ENCODE peak calls at places on chromosomes 2 and 18, in seven cellular contexts. One of them, this sample, is unnamed.
A peak's percentile ranks its signal among the peaks of the same experiment; 100 is the strongest.

GRCh38 chr2:23385351-23385747 is 370 bp downstream of the KLHL29 start:
- DNase-seq in NCI-H1417 treated with DMSO at 0.1 percent for 48 hours: no peak
- DNase-seq in NCI-H2029: no peak
- DNase-seq in substantia nigra: no peak
- DNase-seq in Right ventricle myocardium superior: peak; percentile 48
- DNase-seq in stimulated activated CD8-positive, alpha-beta memory T cell treated with anti-CD3 and anti-CD28 coated beads, Interleukin-7, amount 100 ng/mL, for 4 hours: no peak
- DNase-seq in GM12891: peak; percentile 41
- DNase-seq in this sample: no peak

GRCh38 chr2:11121099-11121822 is 34.0 kb upstream of the SLC66A3 start:
- DNase-seq in Right ventricle myocardium superior: no peak
- DNase-seq in NCI-H2029: no peak
- DNase-seq in NCI-H1417 treated with DMSO at 0.1 percent for 48 hours: no peak
- DNase-seq in stimulated activated CD8-positive, alpha-beta memory T cell treated with anti-CD3 and anti-CD28 coated beads, Interleukin-7, amount 100 ng/mL, for 4 hours: no peak
- DNase-seq in substantia nigra: no peak
- DNase-seq in GM12891: no peak
- DNase-seq in this sample: no peak

GRCh38 chr2:212124597-212124996 is 414.0 kb downstream of the ERBB4 start:
- DNase-seq in Right ventricle myocardium superior: no peak
- DNase-seq in GM12891: no peak
- DNase-seq in stimulated activated CD8-positive, alpha-beta memory T cell treated with anti-CD3 and anti-CD28 coated beads, Interleukin-7, amount 100 ng/mL, for 4 hours: no peak
- DNase-seq in NCI-H2029: no peak
- DNase-seq in NCI-H1417 treated with DMSO at 0.1 percent for 48 hours: no peak
- DNase-seq in substantia nigra: no peak
- DNase-seq in this sample: no peak

GRCh38 chr18:43383031-43383430 is 105.7 kb upstream of the SYT4 start:
- DNase-seq in NCI-H2029: no peak
- DNase-seq in Right ventricle myocardium superior: no peak
- DNase-seq in substantia nigra: no peak
- DNase-seq in GM12891: no peak
- DNase-seq in stimulated activated CD8-positive, alpha-beta memory T cell treated with anti-CD3 and anti-CD28 coated beads, Interleukin-7, amount 100 ng/mL, for 4 hours: no peak
- DNase-seq in NCI-H1417 treated with DMSO at 0.1 percent for 48 hours: no peak
- DNase-seq in this sample: no peak

GRCh38 chr2:113111823-113112287 is 15.5 kb upstream of the IL1RN start:
- DNase-seq in NCI-H1417 treated with DMSO at 0.1 percent for 48 hours: no peak
- DNase-seq in stimulated activated CD8-positive, alpha-beta memory T cell treated with anti-CD3 and anti-CD28 coated beads, Interleukin-7, amount 100 ng/mL, for 4 hours: no peak
- DNase-seq in GM12891: no peak
- DNase-seq in NCI-H2029: no peak
- DNase-seq in Right ventricle myocardium superior: no peak
- DNase-seq in substantia nigra: no peak
- DNase-seq in this sample: no peak

GRCh38 chr18:8507881-8508280 is 101.4 kb upstream of the RAB12 start:
- DNase-seq in NCI-H1417 treated with DMSO at 0.1 percent for 48 hours: no peak
- DNase-seq in stimulated activated CD8-positive, alpha-beta memory T cell treated with anti-CD3 and anti-CD28 coated beads, Interleukin-7, amount 100 ng/mL, for 4 hours: no peak
- DNase-seq in Right ventricle myocardium superior: no peak
- DNase-seq in NCI-H2029: no peak
- DNase-seq in substantia nigra: no peak
- DNase-seq in GM12891: no peak
- DNase-seq in this sample: no peak

GRCh38 chr2:118120001-118120400 is 31.7 kb downstream of the INSIG2 start:
- DNase-seq in stimulated activated CD8-positive, alpha-beta memory T cell treated with anti-CD3 and anti-CD28 coated beads, Interleukin-7, amount 100 ng/mL, for 4 hours: no peak
- DNase-seq in Right ventricle myocardium superior: no peak
- DNase-seq in NCI-H1417 treated with DMSO at 0.1 percent for 48 hours: no peak
- DNase-seq in substantia nigra: no peak
- DNase-seq in NCI-H2029: no peak
- DNase-seq in GM12891: no peak
- DNase-seq in this sample: no peak

GRCh38 chr2:156110890-156111289 is 221.6 kb downstream of the NR4A2 start:
- DNase-seq in GM12891: peak; percentile 7
- DNase-seq in NCI-H2029: no peak
- DNase-seq in Right ventricle myocardium superior: no peak
- DNase-seq in NCI-H1417 treated with DMSO at 0.1 percent for 48 hours: no peak
- DNase-seq in stimulated activated CD8-positive, alpha-beta memory T cell treated with anti-CD3 and anti-CD28 coated beads, Interleukin-7, amount 100 ng/mL, for 4 hours: no peak
- DNase-seq in substantia nigra: no peak
- DNase-seq in this sample: no peak

GRCh38 chr2:70570041-70570661 is 16.5 kb upstream of the TGFA start:
- DNase-seq in Right ventricle myocardium superior: no peak
- DNase-seq in substantia nigra: no peak
- DNase-seq in GM12891: no peak
- DNase-seq in NCI-H1417 treated with DMSO at 0.1 percent for 48 hours: no peak
- DNase-seq in NCI-H2029: no peak
- DNase-seq in stimulated activated CD8-positive, alpha-beta memory T cell treated with anti-CD3 and anti-CD28 coated beads, Interleukin-7, amount 100 ng/mL, for 4 hours: no peak
- DNase-seq in this sample: peak; percentile 53

GRCh38 chr18:2905802-2906521 is 59.2 kb downstream of the EMILIN2 start:
- DNase-seq in stimulated activated CD8-positive, alpha-beta memory T cell treated with anti-CD3 and anti-CD28 coated beads, Interleukin-7, amount 100 ng/mL, for 4 hours: peak; percentile 24
- DNase-seq in substantia nigra: peak; percentile 39
- DNase-seq in NCI-H1417 treated with DMSO at 0.1 percent for 48 hours: no peak
- DNase-seq in GM12891: peak; percentile 70
- DNase-seq in NCI-H2029: peak; percentile 43
- DNase-seq in Right ventricle myocardium superior: peak; percentile 85
- DNase-seq in this sample: peak; percentile 82

GRCh38 chr18:8632386-8632785 is 23.1 kb downstream of the RAB12 start:
- DNase-seq in NCI-H2029: no peak
- DNase-seq in Right ventricle myocardium superior: no peak
- DNase-seq in substantia nigra: no peak
- DNase-seq in GM12891: no peak
- DNase-seq in stimulated activated CD8-positive, alpha-beta memory T cell treated with anti-CD3 and anti-CD28 coated beads, Interleukin-7, amount 100 ng/mL, for 4 hours: no peak
- DNase-seq in NCI-H1417 treated with DMSO at 0.1 percent for 48 hours: no peak
- DNase-seq in this sample: no peak

GRCh38 chr2:158290225-158290624 is 166.3 kb downstream of the CCDC148 start:
- DNase-seq in stimulated activated CD8-positive, alpha-beta memory T cell treated with anti-CD3 and anti-CD28 coated beads, Interleukin-7, amount 100 ng/mL, for 4 hours: no peak
- DNase-seq in Right ventricle myocardium superior: no peak
- DNase-seq in NCI-H1417 treated with DMSO at 0.1 percent for 48 hours: no peak
- DNase-seq in substantia nigra: no peak
- DNase-seq in GM12891: no peak
- DNase-seq in NCI-H2029: no peak
- DNase-seq in this sample: no peak

This sample was measured in lower lobe of right lung.